ENCODE peak calls at places on chromosomes 16 and 17, in four cellular contexts. D is GM12878, W is HepG2, G is K562. P is an unnamed sample.

GRCh38 chr17:46090871-46091270 is 91.8 kb downstream of the STH start:
- DNase-seq in D (no peak), W (no peak), G (no peak), P (no peak)

GRCh38 chr16:88995194-88995593 is 18.2 kb upstream of the CBFA2T3 start:
- DNase-seq in D (no peak), W (no peak), G (no peak), P (no peak)

GRCh38 chr17:41645371-41646063 is 21.1 kb upstream of the KRT17 start:
- DNase-seq in D (no peak), W (peak; percentile 67), G (peak; percentile 80), P (no peak)

GRCh38 chr16:78035012-78035411 is 12.7 kb downstream of the CLEC3A start:
- DNase-seq in D (no peak), W (no peak), G (no peak), P (no peak)

GRCh38 chr17:38867179-38867994 is 2.5 kb upstream of the LASP1 start:
- DNase-seq in D (peak; percentile 73), W (peak; percentile 77), G (peak; percentile 51), P (no peak)

GRCh38 chr17:35890774-35891155 is 10.6 kb upstream of the CCL5 start:
- DNase-seq in D (no peak), W (no peak), G (no peak), P (no peak)

GRCh38 chr17:21089145-21089544 is 37.6 kb upstream of the DHRS7B start:
- DNase-seq in D (no peak), W (no peak), G (no peak), P (no peak)

GRCh38 chr17:48631693-48632578 is 5.8 kb upstream of the HOXB9 start:
- DNase-seq in D (no peak), W (no peak), G (no peak), P (no peak)

GRCh38 chr16:31135535-31136286 is at the start of gene PRSS8:
- DNase-seq in D (no peak), W (no peak), G (peak; percentile 82), P (no peak)

GRCh38 chr17:50593321-50593720 is 32.8 kb downstream of the CACNA1G start:
- DNase-seq in D (no peak), W (peak; percentile 21), G (no peak), P (no peak)

GRCh38 chr17:31853911-31854470 is 5.1 kb downstream of the COPRS start:
- DNase-seq in D (no peak), W (peak; percentile 37), G (no peak), P (no peak)

DNA sequence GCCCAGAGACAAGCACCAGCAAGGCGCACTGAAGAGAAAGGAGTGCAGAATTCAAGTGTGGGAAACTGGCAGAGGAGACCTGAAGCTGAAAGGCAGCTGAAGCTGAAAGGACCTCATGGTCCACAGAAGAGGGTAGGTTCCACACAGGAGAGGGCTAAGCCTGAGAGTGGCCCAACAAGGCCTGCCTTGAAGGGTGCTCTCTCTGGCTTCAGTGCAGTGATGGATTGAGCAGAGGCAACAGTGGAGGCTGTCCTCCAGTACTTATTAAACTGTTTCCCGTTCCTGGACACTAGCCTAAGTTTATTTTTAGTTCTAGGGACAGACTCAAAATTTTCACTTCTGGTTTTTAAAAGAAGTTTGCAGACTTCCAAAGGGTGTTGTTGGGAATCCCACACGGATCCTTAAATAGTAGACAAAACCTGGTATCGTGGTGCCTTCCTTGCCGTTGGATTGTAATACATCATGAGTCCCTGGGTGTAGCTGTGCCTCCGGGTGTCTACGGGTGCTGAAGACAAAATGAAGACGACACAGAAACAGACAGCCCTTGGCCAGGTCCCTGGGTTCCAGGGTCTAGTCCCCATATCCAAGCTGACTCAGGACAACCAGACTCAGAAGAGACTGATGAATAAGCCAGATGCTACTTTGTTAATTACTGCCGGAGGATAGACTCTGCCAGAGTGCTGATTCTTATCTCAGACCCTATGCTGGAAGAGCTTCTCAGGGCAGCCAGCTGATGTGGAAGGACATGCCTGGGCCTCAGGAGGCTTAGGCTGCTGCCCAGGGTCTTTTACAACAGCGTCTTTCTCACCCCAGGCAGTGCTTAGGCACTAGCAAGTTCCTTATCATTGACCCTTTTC is 7.0 kb upstream of the CMTM4 start:
- DNase-seq in D (no peak), W (no peak), G (no peak), P (no peak)
- TF ChIP-seq FOXK2 in D (no peak), W (no peak), G (no peak), P (no peak)

GRCh38 chr17:29588561-29589411 is 662 bp downstream of the GIT1 start:
- DNase-seq in D (no peak), W (no peak), G (peak; percentile 78), P (no peak)
- TF ChIP-seq TARDBP in D (no peak), W (no peak), G (no peak), P (no peak)

DNA sequence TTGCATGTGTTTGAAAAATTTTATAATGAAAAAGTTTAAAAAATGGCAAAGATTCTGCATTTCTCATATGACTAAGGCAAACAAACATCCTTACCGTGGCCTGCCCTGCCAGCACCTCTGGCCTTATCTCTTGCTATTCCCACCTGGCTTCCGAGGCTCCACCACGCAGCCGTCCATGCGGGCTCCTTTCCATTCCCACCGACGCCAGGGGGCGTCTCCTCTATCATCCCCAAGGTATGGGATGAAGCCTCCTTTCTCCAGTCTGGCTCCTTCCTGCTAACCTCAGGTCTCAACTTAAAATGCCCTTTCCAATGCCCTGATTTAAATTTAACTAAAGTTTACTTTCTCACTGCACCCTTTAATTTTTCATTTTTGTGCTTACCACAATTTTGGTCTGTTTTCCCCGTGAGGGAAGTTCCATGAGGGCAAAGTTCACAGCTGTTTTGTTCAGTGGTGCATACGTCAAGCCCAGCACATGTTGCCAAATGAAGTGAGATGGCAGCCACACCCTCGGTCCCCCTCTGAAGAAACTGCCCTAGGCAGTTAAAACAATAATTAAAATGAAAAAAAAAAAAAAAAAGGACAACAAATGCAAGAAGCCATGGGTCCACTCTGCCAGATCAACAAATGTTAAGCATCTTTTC is 13.3 kb upstream of the SDK2 start:
- DNase-seq in D (no peak), W (peak; percentile 53), G (peak; percentile 29), P (peak; percentile 71)
- TF ChIP-seq BHLHE40 in D (no peak), W (no peak), G (no peak), P (no peak)

DNA sequence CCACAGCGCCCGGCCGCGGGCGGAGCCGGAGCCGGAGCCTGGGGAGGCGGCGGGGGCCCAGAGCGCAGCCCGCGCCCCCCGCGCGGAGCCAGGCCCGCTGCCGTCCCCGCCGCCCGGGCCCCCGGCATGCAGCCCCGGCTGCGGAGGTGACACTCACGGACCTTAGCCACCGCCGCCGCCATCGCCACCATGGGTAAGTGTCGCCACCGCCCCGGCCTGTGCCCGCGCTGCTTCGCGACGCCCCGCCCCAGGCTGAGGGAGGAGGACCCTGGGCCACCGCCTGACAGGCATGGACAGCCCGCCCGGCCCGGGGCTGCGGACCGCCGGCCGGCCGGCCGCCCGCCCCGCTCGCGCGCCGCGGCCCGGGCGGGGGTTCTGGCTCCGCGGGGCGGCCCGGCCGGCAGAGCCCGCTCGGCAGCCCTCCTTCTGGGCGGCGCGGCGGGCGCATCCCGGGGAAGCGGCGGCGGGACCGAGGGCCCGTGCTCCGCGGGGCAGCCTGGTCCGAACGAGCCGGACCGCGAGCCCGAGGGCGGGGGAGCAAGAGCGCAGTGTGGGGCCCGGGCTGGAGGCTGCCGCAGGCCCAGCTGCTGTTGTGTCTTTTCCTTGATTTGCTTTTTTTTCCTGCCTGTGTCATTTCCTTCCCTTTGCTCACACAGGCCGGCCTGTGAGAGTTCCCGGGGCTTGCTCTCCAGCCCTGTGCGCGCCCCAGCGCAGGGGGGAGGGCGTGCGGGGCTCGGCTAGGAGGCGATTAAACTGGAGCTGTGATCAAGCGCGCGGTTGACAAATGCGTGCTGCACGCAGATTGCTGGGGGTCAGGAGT is 564 bp downstream of the MAP3K3 start:
- DNase-seq in D (no peak), W (peak; percentile 49), G (peak; percentile 76), P (peak; percentile 69)
- TF ChIP-seq FOXK2 in D (no peak), W (no peak), G (no peak), P (no peak)

P was measured in HEK293T.